ENCODE peak calls at places on chromosome 3, in six cellular contexts. I is GM06990, G is epithelial cell of esophagus, Y is Peyer's patch, E is uterus, D is left ventricle myocardium inferior. Q is an unnamed sample.

GRCh38 chr3:12303532-12303931 is 14.7 kb downstream of the PPARG start:
- DNase-seq in I (no peak), G (peak; percentile 86), Y (no peak), E (no peak), D (no peak), Q (peak; percentile 98)

GRCh38 chr3:49373563-49373962 is 15.4 kb upstream of the GPX1 start:
- DNase-seq in I (no peak), G (no peak), Y (no peak), E (no peak), D (no peak), Q (no peak)

GRCh38 chr3:58052373-58053273 is 44.4 kb downstream of the FLNB start:
- DNase-seq in I (no peak), G (peak; percentile 96), Y (peak; percentile 65), E (peak; percentile 85), D (peak; percentile 77), Q (peak; percentile 98)

GRCh38 chr3:72288955-72289707 is 504.2 kb upstream of the PROK2 start:
- DNase-seq in I (peak; percentile 31), G (peak; percentile 71), Y (no peak), E (peak; percentile 37), D (no peak), Q (peak; percentile 19)

GRCh38 chr3:13579089-13579488 is 30.2 kb downstream of the FBLN2 start:
- DNase-seq in I (no peak), G (peak; percentile 79), Y (no peak), E (no peak), D (no peak), Q (peak; percentile 77)

GRCh38 chr3:192494176-192494575 is 233.2 kb downstream of the FGF12 start:
- DNase-seq in I (peak; percentile 23), G (peak; percentile 27), Y (no peak), E (no peak), D (no peak), Q (peak; percentile 66)

GRCh38 chr3:30688776-30689175 is 82.4 kb downstream of the TGFBR2 start:
- DNase-seq in I (no peak), G (peak; percentile 69), Y (peak; percentile 52), E (no peak), D (no peak), Q (peak; percentile 64)

GRCh38 chr3:90241481-90241880 is 1134.1 kb downstream of the EPHA3 start:
- DNase-seq in I (no peak), G (peak; percentile 10), Y (no peak), E (no peak), D (no peak), Q (peak; percentile 50)

GRCh38 chr3:63343674-63344073 is 65.6 kb downstream of the SYNPR start:
- DNase-seq in I (peak; percentile 8), G (peak; percentile 92), Y (peak; percentile 70), E (peak; percentile 91), D (peak; percentile 71), Q (peak; percentile 99)

GRCh38 chr3:139248593-139249255 is 95.1 kb upstream of the MRPS22 start:
- DNase-seq in I (no peak), G (no peak), Y (no peak), E (no peak), D (no peak), Q (no peak)

GRCh38 chr3:79517766-79518413 is 249.9 kb downstream of the ROBO1 start:
- DNase-seq in I (no peak), G (peak; percentile 55), Y (no peak), E (no peak), D (no peak), Q (peak; percentile 64)

GRCh38 chr3:4350789-4351163 is 47.6 kb downstream of the SETMAR start:
- DNase-seq in I (no peak), G (peak; percentile 67), Y (no peak), E (peak; percentile 29), D (no peak), Q (peak; percentile 88)

GRCh38 chr3:124217542-124217941 is 225.6 kb upstream of the ROPN1 start:
- DNase-seq in I (peak; percentile 12), G (peak; percentile 86), Y (no peak), E (peak; percentile 20), D (peak; percentile 28), Q (peak; percentile 76)

GRCh38 chr3:88105325-88105724 is 44.4 kb upstream of the C3orf38 start:
- DNase-seq in I (no peak), G (no peak), Y (no peak), E (no peak), D (no peak), Q (peak; percentile 50)

GRCh38 chr3:181709537-181710279 is 2.0 kb upstream of the SOX2 start:
- DNase-seq in I (peak; percentile 59), G (peak; percentile 79), Y (peak; percentile 74), E (peak; percentile 55), D (peak; percentile 62), Q (peak; percentile 68)

GRCh38 chr3:52195823-52196331 is 2.1 kb upstream of the ALAS1 start:
- DNase-seq in I (no peak), G (peak; percentile 69), Y (peak; percentile 48), E (no peak), D (peak; percentile 31), Q (peak; percentile 81)

GRCh38 chr3:178709047-178709446 is 172.8 kb downstream of the KCNMB2 start:
- DNase-seq in I (no peak), G (no peak), Y (no peak), E (no peak), D (no peak), Q (peak; percentile 5)

GRCh38 chr3:94776401-94776915 is 713.6 kb downstream of the NSUN3 start:
- DNase-seq in I (no peak), G (no peak), Y (no peak), E (no peak), D (no peak), Q (no peak)

GRCh38 chr3:52010431-52010830 is 14.7 kb upstream of the RPL29 start:
- DNase-seq in I (no peak), G (no peak), Y (no peak), E (no peak), D (no peak), Q (no peak)

DNA sequence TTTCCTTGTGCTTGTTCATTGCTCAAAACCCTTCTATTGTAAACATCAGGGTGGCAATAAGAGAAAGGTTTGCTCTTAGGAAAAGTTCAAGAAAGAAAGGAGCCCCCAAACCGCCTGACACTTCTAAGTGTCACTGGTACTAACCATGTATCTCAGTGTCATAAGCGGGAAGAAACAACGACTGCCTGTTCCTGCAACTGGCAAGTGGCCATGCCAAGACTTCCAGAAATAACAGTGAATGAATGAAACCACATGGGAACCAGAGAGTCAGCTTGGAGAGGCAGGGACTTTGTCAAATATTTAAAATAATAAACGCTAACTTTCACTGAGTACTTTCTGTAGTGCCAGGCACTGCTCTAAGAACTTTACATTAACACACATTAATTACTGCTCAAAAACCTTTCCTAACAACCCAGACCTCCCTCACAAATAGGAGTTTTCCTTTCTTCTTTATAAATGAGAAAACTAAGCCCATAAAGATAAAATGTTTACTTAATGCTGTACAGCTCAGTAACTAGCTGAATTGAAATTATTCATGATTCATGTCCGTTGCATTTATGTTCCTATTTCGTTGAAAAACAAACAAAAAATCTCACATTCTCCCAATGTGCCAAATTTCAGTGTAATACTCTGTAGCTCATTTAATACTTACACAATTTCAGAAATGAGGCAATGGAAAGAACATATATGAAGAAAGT is 978 bp downstream of the PLSCR2 start:
- DNase-seq in I (no peak), G (peak; percentile 6), Y (no peak), E (no peak), D (no peak), Q (peak; percentile 78)
- H3K4me3 ChIP-seq in I (no peak overlapping the region), G (no peak overlapping the region), Y (no peak overlapping the region), E (no peak overlapping the region), D (peak overlapping the region; percentile 70), Q (no peak overlapping the region)

DNA sequence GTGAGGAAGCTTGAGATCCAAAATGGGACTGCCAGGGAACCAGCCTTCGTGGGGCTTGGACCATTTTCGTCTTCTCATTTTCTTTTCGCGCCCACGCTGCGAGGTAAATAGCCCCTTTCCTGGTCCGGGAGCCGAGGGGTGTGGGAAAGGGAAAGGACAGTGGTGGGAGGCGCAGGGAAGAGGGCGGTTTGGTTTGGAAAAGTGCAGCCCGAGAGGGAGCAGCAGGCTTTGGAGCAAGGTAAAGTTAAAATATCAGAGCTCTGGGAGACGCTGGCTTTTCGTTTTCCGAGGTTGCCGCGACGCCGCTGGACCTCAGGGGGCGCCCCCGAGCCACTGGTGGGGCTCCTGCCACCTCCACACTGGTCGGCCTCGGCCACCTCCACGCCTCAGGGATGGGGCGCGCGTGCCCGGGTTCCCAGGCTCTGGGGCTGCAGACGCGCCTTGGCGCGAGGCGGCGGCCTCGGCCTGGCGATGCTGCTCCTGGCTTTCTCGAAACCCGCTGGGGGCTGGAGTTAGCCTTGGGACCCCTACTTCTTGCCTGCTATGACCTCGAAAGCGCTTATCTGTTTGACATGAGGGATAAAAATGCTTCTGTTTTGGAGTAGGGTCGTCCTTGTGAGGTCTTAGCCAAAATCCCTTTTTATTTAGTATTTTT is 3.2 kb downstream of the PTPRG start:
- DNase-seq in I (peak; percentile 56), G (peak; percentile 72), Y (peak; percentile 87), E (peak; percentile 83), D (peak; percentile 88), Q (peak; percentile 83)
- TF ChIP-seq CTCF in I (peak; percentile 45), G (peak; percentile 60), Y (peak; percentile 85), E (peak; percentile 77), D (peak; percentile 93), Q (peak; percentile 75)

DNA sequence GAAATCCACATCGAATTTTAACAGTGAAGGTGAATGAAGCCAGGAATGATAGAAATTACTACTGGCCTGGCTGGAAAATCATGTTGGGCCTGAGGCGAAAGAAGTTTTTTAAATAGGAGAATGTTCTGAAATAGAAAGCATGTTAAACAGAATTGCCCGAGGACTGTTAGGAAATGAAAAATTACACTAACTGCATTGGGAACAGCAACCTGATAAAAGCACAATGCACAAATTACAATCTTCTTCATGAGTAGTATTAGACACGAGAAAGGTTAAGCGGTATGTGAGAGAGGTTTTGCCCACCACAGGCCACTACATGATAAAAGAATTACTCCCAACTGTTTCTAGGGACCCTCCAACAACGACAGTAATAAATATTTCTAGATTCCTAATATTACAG is 18.9 kb downstream of the GBE1 start:
- DNase-seq in I (no peak), G (no peak), Y (no peak), E (no peak), D (no peak), Q (peak; percentile 41)
- H3K4me3 ChIP-seq in I (no peak overlapping the region), G (no peak overlapping the region), Y (no peak overlapping the region), E (no peak overlapping the region), D (peak overlapping the region; percentile 15), Q (no peak overlapping the region)

GRCh38 chr3:172470588-172470987 is 22.3 kb upstream of the GHSR start:
- DNase-seq in I (no peak), G (no peak), Y (no peak), E (no peak), D (no peak), Q (no peak)

GRCh38 chr3:172467170-172467824 is 19.0 kb upstream of the GHSR start:
- DNase-seq in I (no peak), G (peak; percentile 76), Y (no peak), E (no peak), D (no peak), Q (peak; percentile 72)

GRCh38 chr3:172465281-172465680 is 17.0 kb upstream of the GHSR start:
- DNase-seq in I (no peak), G (no peak), Y (no peak), E (no peak), D (no peak), Q (no peak)

GRCh38 chr3:172464306-172464705 is 16.1 kb upstream of the GHSR start:
- DNase-seq in I (no peak), G (no peak), Y (no peak), E (no peak), D (no peak), Q (no peak)

DNA sequence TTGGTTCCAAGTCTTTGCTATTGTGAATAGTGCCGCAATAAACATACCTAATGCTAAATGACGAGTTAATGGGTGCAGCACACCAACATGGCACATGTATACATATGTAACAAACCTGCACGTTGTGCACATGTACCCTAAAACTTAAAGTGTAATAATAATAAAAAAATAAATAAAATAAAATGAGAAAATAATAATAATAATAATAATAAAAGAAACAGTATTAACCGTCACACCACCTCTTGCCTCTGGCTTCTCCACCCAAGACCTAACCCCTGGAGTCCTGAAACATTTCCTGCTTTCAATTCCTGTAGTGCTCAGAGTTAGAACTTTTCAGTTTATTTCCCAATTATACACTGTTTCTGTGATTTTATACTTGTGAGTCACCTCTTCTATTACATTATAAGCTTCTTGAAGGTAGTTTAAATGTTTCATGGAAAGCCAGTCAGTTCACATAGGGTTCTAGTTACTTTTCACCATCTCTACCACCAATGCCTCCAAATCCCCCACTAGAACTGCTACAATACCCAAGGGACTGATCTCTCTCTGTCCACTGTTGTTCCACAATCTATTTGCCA is 18.4 kb upstream of the GHSR start:
- DNase-seq in I (no peak), G (no peak), Y (no peak), E (no peak), D (no peak), Q (peak; percentile 42)
- TF ChIP-seq CTCF in I (no peak), G (no peak), Y (no peak), E (no peak), D (no peak), Q (no peak)

Q was measured in cardiac fibroblast.